ENCODE peak calls at places on chromosomes 7 and 10, in four cellular contexts. G, F, E and O are unnamed samples.

GRCh38 chr10:43259981-43260761 is 6.7 kb downstream of the RASGEF1A start:
- DNase-seq in E (no peak), F (peak), G (no peak), O (no peak)

GRCh38 chr10:132397671-132398565 is 918 bp downstream of the PWWP2B start:
- DNase-seq in G (peak), E (no peak), F (peak), O (peak)

GRCh38 chr7:101691822-101692384 is 62.8 kb upstream of the MYL10 start:
- DNase-seq in E (no peak), G (peak), F (no peak), O (no peak)

GRCh38 chr10:47039558-47039905 is 128.3 kb downstream of the PTPN20 start:
- DNase-seq in G (no peak), F (no peak), E (no peak), O (no peak)

GRCh38 chr7:117458977-117459583 is 20.7 kb upstream of the CFTR start:
- DNase-seq in E (no peak), G (peak), F (peak), O (no peak)

GRCh38 chr10:13893926-13894325 is 307.2 kb downstream of the PRPF18 start:
- DNase-seq in G (no peak), E (no peak), F (no peak), O (peak)

GRCh38 chr10:49385939-49386922 is 9.7 kb downstream of the DRGX start:
- DNase-seq in E (peak), G (no peak), F (no peak), O (no peak)

GRCh38 chr7:48088559-48089414 is at the start of gene UPP1:
- DNase-seq in F (peak), E (peak), G (peak), O (peak)

GRCh38 chr10:103514244-103514643 is 20.7 kb downstream of the NEURL1 start:
- DNase-seq in G (no peak), F (no peak), E (no peak), O (no peak)

GRCh38 chr10:33008499-33009243 is 50.6 kb upstream of the ITGB1 start:
- DNase-seq in G (peak), F (peak), E (peak), O (peak)
- H2AFZ ChIP-seq in G (no peak), F (peak), E (peak), O (no peak)

GRCh38 chr7:75989726-75990388 is 4.5 kb downstream of the TMEM120A start:
- DNase-seq in F (no peak), E (no peak), G (no peak), O (no peak)

GRCh38 chr7:75991531-75992082 is 2.8 kb downstream of the TMEM120A start:
- DNase-seq in E (no peak), G (no peak), F (no peak), O (no peak)

GRCh38 chr7:75987026-75987804 is 7.2 kb downstream of the TMEM120A start:
- DNase-seq in F (no peak), G (peak), E (no peak), O (no peak)

GRCh38 chr7:75987805-75988630 is 6.4 kb downstream of the TMEM120A start:
- DNase-seq in F (no peak), E (no peak), G (no peak), O (no peak)

GRCh38 chr7:75989084-75989725 is 5.2 kb downstream of the TMEM120A start:
- DNase-seq in G (no peak), E (no peak), F (no peak), O (no peak)
- H2AFZ ChIP-seq in G (no peak), E (no peak), F (no peak), O (no peak)

DNA sequence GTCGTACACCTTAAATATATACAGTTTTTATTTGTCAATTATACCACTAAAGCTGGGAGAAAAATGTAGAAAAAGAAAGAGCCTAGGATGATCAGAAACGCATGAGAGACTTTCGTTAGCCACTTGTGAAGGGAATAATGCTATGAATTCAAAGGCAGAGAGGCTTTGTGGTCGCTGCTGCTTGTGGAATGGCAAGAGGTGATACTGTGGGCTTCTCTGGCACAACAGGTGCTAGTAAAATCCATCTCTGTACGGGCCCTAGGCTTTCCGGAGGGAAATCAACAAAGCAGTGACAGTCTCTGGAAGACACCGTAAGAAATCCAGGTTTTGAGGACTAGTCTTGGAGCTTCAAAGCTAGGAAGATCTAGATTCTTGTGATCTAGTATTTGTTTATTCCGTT is 52.6 kb downstream of the LRRC72 start:
- DNase-seq in E (no peak), G (no peak), F (no peak), O (no peak)
- H2AFZ ChIP-seq in E (no peak), G (no peak), F (no peak), O (peak)

GRCh38 chr10:121332829-121333765 is 265.1 kb downstream of the FGFR2 start:
- DNase-seq in F (no peak), E (no peak), G (peak), O (no peak)
- H2AFZ ChIP-seq in F (no peak), E (no peak), G (no peak), O (no peak)

GRCh38 chr10:79490400-79491081 is 21.8 kb upstream of the EIF5AL1 start:
- DNase-seq in F (no peak), G (peak), E (peak), O (no peak)

GRCh38 chr10:79488870-79489269 is 23.5 kb upstream of the EIF5AL1 start:
- DNase-seq in E (peak), G (no peak), F (no peak), O (no peak)

GRCh38 chr10:79484476-79484875 is 27.9 kb upstream of the EIF5AL1 start:
- DNase-seq in E (peak), F (no peak), G (no peak), O (no peak)

GRCh38 chr10:79488303-79488702 is 24.0 kb upstream of the EIF5AL1 start:
- DNase-seq in G (peak), F (no peak), E (peak), O (peak)

GRCh38 chr10:79487296-79488194 is 24.8 kb upstream of the EIF5AL1 start:
- DNase-seq in F (peak), E (peak), G (peak), O (peak)
- H2AFZ ChIP-seq in F (no peak), E (no peak), G (no peak), O (no peak)

DNA sequence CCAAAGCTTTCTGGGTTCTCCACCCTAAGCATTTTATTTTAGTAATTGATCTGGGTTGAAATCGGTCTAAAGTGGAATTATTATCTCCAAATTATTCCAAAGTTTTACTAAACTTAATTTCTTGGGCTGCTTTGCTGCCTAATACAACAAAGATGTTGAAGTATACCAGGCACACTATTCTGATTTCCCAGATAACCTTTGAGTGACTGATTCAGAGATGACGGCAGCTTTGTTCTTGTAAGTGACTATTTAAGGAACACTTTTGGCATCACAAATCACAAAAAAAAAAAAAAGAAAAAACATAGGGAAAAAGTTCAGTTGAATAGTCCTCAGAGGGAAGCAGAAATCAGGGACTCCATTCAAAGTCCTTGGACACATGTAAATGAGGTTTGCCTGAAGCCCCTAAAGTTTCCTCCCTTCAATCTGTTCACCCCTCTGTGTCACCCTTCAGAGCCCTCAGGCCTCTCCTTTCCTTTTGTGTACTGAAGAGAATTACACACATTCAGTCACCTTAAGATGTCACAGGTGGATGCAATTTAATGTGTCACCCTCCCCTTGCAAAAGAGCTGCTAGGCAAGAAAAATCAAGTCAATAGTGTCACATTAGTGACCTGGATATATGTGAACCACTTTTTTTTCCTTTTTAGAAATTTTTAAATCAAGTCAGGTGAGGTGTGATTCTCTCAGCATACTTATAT is 81.5 kb downstream of the RTKN2 start:
- DNase-seq in E (no peak), F (no peak), G (no peak), O (no peak)
- H2AFZ ChIP-seq in E (no peak), F (no peak), G (no peak), O (no peak)

GRCh38 chr7:9719303-9719702 is 1254.4 kb upstream of the PHF14 start:
- DNase-seq in G (no peak), E (no peak), F (no peak), O (no peak)
- H2AFZ ChIP-seq in G (no peak), E (no peak), F (no peak), O (no peak)

GRCh38 chr10:123143162-123143824 is 4.6 kb upstream of the HMX2 start:
- DNase-seq in F (no peak), G (no peak), E (no peak), O (no peak)

GRCh38 chr10:123143825-123144168 is 4.1 kb upstream of the HMX2 start:
- DNase-seq in F (no peak), G (no peak), E (no peak), O (no peak)

GRCh38 chr10:123140983-123141390 is 5.2 kb downstream of the HMX3 start:
- DNase-seq in E (no peak), G (no peak), F (no peak), O (no peak)

GRCh38 chr10:123141791-123142700 is 5.9 kb upstream of the HMX2 start:
- DNase-seq in E (no peak), G (no peak), F (no peak), O (no peak)

GRCh38 chr10:123142701-123143161 is 5.2 kb upstream of the HMX2 start:
- DNase-seq in G (no peak), F (no peak), E (no peak), O (no peak)
- H2AFZ ChIP-seq in G (no peak), F (no peak), E (no peak), O (no peak)

DNA sequence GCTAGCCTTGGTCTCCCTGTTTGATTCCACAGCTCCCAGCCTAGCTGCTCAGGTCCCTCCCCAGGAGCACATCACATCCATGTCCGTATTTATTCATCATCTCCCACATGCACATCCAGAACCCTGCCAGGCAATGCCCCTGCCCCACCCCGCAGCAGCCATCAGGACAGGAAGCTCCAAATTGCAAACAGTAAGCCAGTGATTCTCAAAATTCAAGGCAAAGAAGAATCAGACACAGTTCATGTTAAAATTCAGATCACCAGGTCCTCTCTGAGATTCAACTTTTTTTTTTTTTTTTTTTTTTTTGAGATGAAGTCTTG is 17.7 kb downstream of the LRRC20 start:
- DNase-seq in E (no peak), F (no peak), G (no peak), O (no peak)
- H2AFZ ChIP-seq in E (no peak), F (no peak), G (no peak), O (no peak)

GRCh38 chr7:103009466-103010219 is 65.0 kb downstream of the FBXL13 start:
- DNase-seq in F (peak), E (no peak), G (no peak), O (no peak)
- H2AFZ ChIP-seq in F (peak), E (no peak), G (no peak), O (no peak)